ENCODE peak calls at places on chromosomes 6 and 20, in six cellular contexts. C is cardiac fibroblast, E is activated B cell treated with CpG ODN at 0.5 μM for 24 hours, D is astrocyte of the spinal cord, G is neural crest cell, A is psoas muscle. Y is an unnamed sample.

GRCh38 chr6:14959324-14959885 is 286.5 kb upstream of the JARID2 start:
- DNase-seq in C (no peak), E (no peak), D (no peak), G (no peak), A (no peak), Y (no peak)

GRCh38 chr20:44572551-44573500 is 9.6 kb upstream of the PKIG start:
- DNase-seq in C (peak), E (no peak), D (peak), G (no peak), A (peak), Y (peak)

GRCh38 chr20:17706632-17707031 is 6.9 kb downstream of the BANF2 start:
- DNase-seq in C (no peak), E (no peak), D (no peak), G (no peak), A (no peak), Y (no peak)

GRCh38 chr6:37210313-37210898 is 40.5 kb downstream of the PIM1 start:
- DNase-seq in C (peak), E (no peak), D (peak), G (peak), A (no peak), Y (peak)

GRCh38 chr6:130981409-130981808 is 81.6 kb downstream of the EPB41L2 start:
- DNase-seq in C (peak), E (no peak), D (peak), G (no peak), A (no peak), Y (no peak)

GRCh38 chr20:51631011-51631950 is 88.8 kb upstream of the NFATC2 start:
- DNase-seq in C (peak), E (no peak), D (peak), G (no peak), A (peak), Y (peak)

GRCh38 chr6:110355727-110356126 is 2.4 kb downstream of the METTL24 start:
- DNase-seq in C (no peak), E (no peak), D (no peak), G (no peak), A (no peak), Y (no peak)

GRCh38 chr20:59788811-59789210 is 144.6 kb downstream of the SYCP2 start:
- DNase-seq in C (no peak), E (no peak), D (no peak), G (peak), A (no peak), Y (no peak)

GRCh38 chr20:62929051-62929538 is 2.8 kb upstream of the DIDO1 start:
- DNase-seq in C (peak), E (peak), D (peak), G (peak), A (peak), Y (peak)

GRCh38 chr20:50645253-50646068 is 45.9 kb downstream of the RIPOR3 start:
- DNase-seq in C (peak), E (no peak), D (peak), G (no peak), A (peak), Y (peak)

GRCh38 chr20:57669626-57670025 is 40.2 kb downstream of the PMEPA1 start:
- DNase-seq in C (no peak), E (no peak), D (no peak), G (no peak), A (no peak), Y (no peak)

GRCh38 chr20:6657111-6657510 is 110.4 kb upstream of the BMP2 start:
- DNase-seq in C (no peak), E (no peak), D (no peak), G (no peak), A (no peak), Y (no peak)

GRCh38 chr6:53945765-53946407 is 151.1 kb downstream of the LRRC1 start:
- DNase-seq in C (no peak), E (no peak), D (no peak), G (no peak), A (no peak), Y (no peak)

GRCh38 chr6:124741341-124741740 is 220.9 kb upstream of the RNF217 start:
- DNase-seq in C (peak), E (no peak), D (peak), G (no peak), A (no peak), Y (peak)

GRCh38 chr6:105991561-105992314 is 94.4 kb upstream of the PRDM1 start:
- DNase-seq in C (no peak), E (peak), D (no peak), G (no peak), A (no peak), Y (peak)

GRCh38 chr20:48711044-48711428 is 116.8 kb downstream of the PREX1 start:
- DNase-seq in C (no peak), E (no peak), D (no peak), G (no peak), A (no peak), Y (no peak)

GRCh38 chr20:12311102-12311865 is 393.6 kb downstream of the BTBD3 start:
- DNase-seq in C (no peak), E (no peak), D (no peak), G (no peak), A (no peak), Y (no peak)

GRCh38 chr20:48187891-48188290 is 402.6 kb upstream of the SULF2 start:
- DNase-seq in C (no peak), E (no peak), D (peak), G (no peak), A (no peak), Y (no peak)

GRCh38 chr6:44034931-44035345 is 92.3 kb downstream of the MRPL14 start:
- DNase-seq in C (peak), E (no peak), D (no peak), G (no peak), A (no peak), Y (peak)

GRCh38 chr6:31814677-31815024 is 432 bp downstream of the HSPA1L start:
- DNase-seq in C (peak), E (no peak), D (peak), G (peak), A (peak), Y (peak)

GRCh38 chr6:327538-328183 is 35.4 kb downstream of the DUSP22 start:
- DNase-seq in C (peak), E (peak), D (peak), G (no peak), A (no peak), Y (no peak)

GRCh38 chr6:82781805-82782204 is 283.8 kb downstream of the UBE3D start:
- DNase-seq in C (no peak), E (no peak), D (no peak), G (no peak), A (no peak), Y (no peak)

GRCh38 chr6:95230071-95230740 is 347.1 kb upstream of the MANEA start:
- DNase-seq in C (peak), E (no peak), D (no peak), G (no peak), A (no peak), Y (no peak)

GRCh38 chr6:136387316-136387715 is 97.7 kb upstream of the BCLAF1 start:
- DNase-seq in C (no peak), E (no peak), D (no peak), G (no peak), A (no peak), Y (peak)

GRCh38 chr6:27752038-27752885 is 159.9 kb downstream of the OR2B2 start:
- DNase-seq in C (peak), E (peak), D (peak), G (peak), A (peak), Y (peak)

GRCh38 chr6:54916858-54917257 is 70.3 kb downstream of the FAM83B start:
- DNase-seq in C (peak), E (no peak), D (no peak), G (no peak), A (no peak), Y (peak)

GRCh38 chr20:52847029-52847660 is 125.0 kb upstream of the TSHZ2 start:
- DNase-seq in C (peak), E (no peak), D (no peak), G (no peak), A (no peak), Y (peak)

GRCh38 chr20:325889-326644 is 715 bp downstream of the SOX12 start:
- DNase-seq in C (peak), E (peak), D (peak), G (peak), A (peak), Y (no peak)

GRCh38 chr20:49323622-49324238 is 45.9 kb upstream of the ZNFX1 start:
- DNase-seq in C (peak), E (no peak), D (peak), G (no peak), A (no peak), Y (peak)

DNA sequence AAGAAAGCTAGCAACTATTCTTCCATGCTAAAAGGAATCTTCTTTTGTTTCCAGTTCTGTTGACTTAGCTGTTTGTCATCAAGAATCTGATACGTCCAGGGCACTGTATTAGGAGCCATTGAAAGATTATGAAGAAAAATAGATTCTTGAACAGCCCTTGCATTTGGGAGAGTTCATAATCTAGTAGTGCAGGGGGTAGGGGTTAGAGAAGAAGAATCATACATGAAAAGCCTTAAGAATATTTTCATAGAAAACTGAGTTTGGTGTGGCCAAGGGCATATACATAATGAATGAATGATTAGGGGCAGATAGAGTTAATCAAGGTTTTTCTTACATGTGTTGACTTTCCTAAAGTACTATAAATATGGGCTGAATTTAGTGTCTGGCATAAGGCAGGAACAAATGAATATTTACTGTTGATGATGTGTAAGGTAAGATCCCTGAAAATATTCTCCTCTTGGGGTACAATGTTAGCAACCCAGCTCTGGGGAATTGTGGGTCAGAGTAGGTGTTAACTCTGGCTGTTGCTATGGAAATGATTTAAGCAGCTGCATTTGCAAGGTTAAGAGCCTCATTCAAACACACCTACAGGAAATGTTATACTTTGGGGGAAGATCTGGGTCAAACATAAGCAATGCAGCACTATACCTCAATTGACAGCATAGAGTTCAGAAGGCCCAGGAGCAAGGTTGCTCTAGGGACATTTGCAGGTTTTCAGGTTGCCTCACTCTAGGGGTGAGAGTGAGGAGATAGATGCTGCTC is 667.3 kb upstream of the CITED2 start:
- DNase-seq in C (no peak), E (no peak), D (no peak), G (no peak), A (no peak), Y (peak)
- TF ChIP-seq CTCF in C (no peak), E (no peak), D (no peak), G (no peak), A (no peak), Y (no peak)

GRCh38 chr6:56318851-56319250 is 71.5 kb upstream of the COL21A1 start:
- DNase-seq in C (no peak), E (no peak), D (no peak), G (no peak), A (no peak), Y (no peak)

GRCh38 chr6:56311525-56311924 is 64.1 kb upstream of the COL21A1 start:
- DNase-seq in C (no peak), E (no peak), D (no peak), G (no peak), A (no peak), Y (no peak)

GRCh38 chr6:56311086-56311485 is 63.7 kb upstream of the COL21A1 start:
- DNase-seq in C (peak), E (no peak), D (no peak), G (no peak), A (no peak), Y (no peak)

GRCh38 chr6:56312049-56312448 is 64.7 kb upstream of the COL21A1 start:
- DNase-seq in C (no peak), E (no peak), D (no peak), G (no peak), A (no peak), Y (no peak)

GRCh38 chr6:56314683-56315523 is 67.5 kb upstream of the COL21A1 start:
- DNase-seq in C (peak), E (no peak), D (peak), G (peak), A (no peak), Y (peak)
- TF ChIP-seq CTCF in C (peak), E (no peak), D (peak), G (peak), A (peak), Y (peak)

GRCh38 chr6:9851541-9852380 is 563.1 kb downstream of the TFAP2A start:
- DNase-seq in C (peak), E (no peak), D (no peak), G (no peak), A (no peak), Y (peak)
- TF ChIP-seq CTCF in C (no peak), E (no peak), D (no peak), G (no peak), A (no peak), Y (peak)

DNA sequence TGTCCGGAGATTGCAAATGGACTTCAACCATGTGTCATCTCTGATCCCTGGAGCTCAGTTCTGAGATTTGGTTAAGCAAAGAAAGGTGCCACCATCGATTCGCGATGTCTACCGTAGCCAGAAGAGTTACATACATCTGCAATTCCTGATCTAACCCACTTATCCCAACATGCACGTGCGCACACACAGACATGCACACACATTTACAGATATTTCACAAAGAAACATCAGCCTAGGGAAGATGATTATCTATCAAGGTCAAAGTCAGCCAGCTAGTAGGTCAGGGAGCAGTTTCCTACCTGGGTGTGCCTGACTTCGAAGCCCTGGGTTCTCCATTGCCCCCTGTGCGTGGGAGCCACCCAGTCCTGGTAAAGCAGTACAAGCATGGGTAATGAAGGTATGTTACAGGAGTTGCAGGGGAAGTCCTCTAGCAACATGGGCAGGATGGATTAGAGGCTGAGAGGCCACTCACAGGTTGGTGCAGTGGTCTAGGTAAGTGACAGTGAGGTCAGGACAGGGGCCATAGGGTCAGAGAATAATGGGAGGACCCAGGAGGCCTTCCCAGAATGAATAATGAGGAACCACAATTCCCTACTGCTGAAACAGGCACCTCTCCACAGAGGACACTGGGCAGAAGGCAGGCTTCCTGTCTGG is 85.2 kb upstream of the MYL9 start:
- DNase-seq in C (no peak), E (no peak), D (no peak), G (no peak), A (no peak), Y (no peak)
- TF ChIP-seq CTCF in C (no peak), E (no peak), D (no peak), G (no peak), A (no peak), Y (no peak)

Y was measured in bronchial epithelial cell.